ENCODE peak calls at places on chromosome 19, in nine cellular contexts. A, D, H, F, U, J, V, L and K are unnamed samples.

GRCh38 chr19:23305555-23305954 is 55.4 kb upstream of the ZNF724 start:
- DNase-seq in L (no peak), A (no peak), H (no peak), D (no peak), J (no peak), V (no peak), U (peak), F (peak), K (no peak)

GRCh38 chr19:38047641-38048040 is 140.6 kb downstream of the SIPA1L3 start:
- DNase-seq in J (no peak), H (peak), L (no peak), D (no peak), A (no peak), V (no peak), U (peak), F (no peak), K (no peak)

GRCh38 chr19:47469419-47469700 is 2.3 kb downstream of the SLC8A2 start:
- DNase-seq in J (no peak), L (peak), D (no peak), H (no peak), U (no peak), F (no peak), V (no peak), A (no peak), K (no peak)

GRCh38 chr19:13010038-13010991 is 15.0 kb downstream of the NFIX start:
- DNase-seq in V (no peak), J (peak), F (no peak), L (peak), A (no peak), D (no peak), H (no peak), U (no peak), K (no peak)

GRCh38 chr19:58059003-58059671 is at the start of gene ZNF135:
- DNase-seq in J (peak), V (peak), F (peak), A (peak), L (peak), H (peak), U (peak), D (peak), K (peak)

GRCh38 chr19:6677924-6678689 is 8.1 kb upstream of the TNFSF14 start:
- DNase-seq in J (peak), U (no peak), L (no peak), D (peak), V (no peak), A (peak), F (peak), H (peak), K (no peak)

GRCh38 chr19:5074830-5075394 is 106.0 kb downstream of the KDM4B start:
- DNase-seq in H (no peak), J (no peak), U (no peak), F (no peak), D (no peak), V (no peak), A (no peak), L (peak), K (no peak)

GRCh38 chr19:40410030-40410389 is 3.2 kb downstream of the PRX start:
- DNase-seq in D (no peak), F (no peak), H (no peak), J (no peak), U (no peak), L (no peak), V (no peak), A (no peak), K (no peak)